ENCODE peak calls at places on chromosomes 12 and 14, in five cellular contexts. One of them, this sample, is unnamed.

GRCh38 chr12:99911076-99911475 is 73.7 kb downstream of the ANKS1B start:
- DNase-seq in Kasumi-1: no peak
- DNase-seq in WTC11: no peak
- DNase-seq in AG09309: peak
- DNase-seq in CD8-positive, alpha-beta memory T cell: no peak
- DNase-seq in this sample: no peak

GRCh38 chr14:94103554-94104165 is 6.9 kb upstream of the IFI27 start:
- DNase-seq in Kasumi-1: no peak
- DNase-seq in WTC11: no peak
- DNase-seq in AG09309: no peak
- DNase-seq in CD8-positive, alpha-beta memory T cell: no peak
- DNase-seq in this sample: no peak

GRCh38 chr12:62799126-62799736 is 135.7 kb downstream of the PPM1H start:
- DNase-seq in Kasumi-1: peak
- DNase-seq in WTC11: peak
- DNase-seq in AG09309: no peak
- DNase-seq in CD8-positive, alpha-beta memory T cell: peak
- DNase-seq in this sample: no peak

GRCh38 chr12:5230151-5230550 is 186.5 kb downstream of the KCNA5 start:
- DNase-seq in Kasumi-1: no peak
- DNase-seq in WTC11: no peak
- DNase-seq in AG09309: peak
- DNase-seq in CD8-positive, alpha-beta memory T cell: no peak
- DNase-seq in this sample: no peak

GRCh38 chr12:66529934-66530333 is 148.9 kb downstream of the GRIP1 start:
- DNase-seq in Kasumi-1: no peak
- DNase-seq in WTC11: no peak
- DNase-seq in AG09309: no peak
- DNase-seq in CD8-positive, alpha-beta memory T cell: no peak
- DNase-seq in this sample: no peak

GRCh38 chr12:60096727-60097126 is 500.9 kb downstream of the SLC16A7 start:
- DNase-seq in Kasumi-1: no peak
- DNase-seq in WTC11: no peak
- DNase-seq in AG09309: no peak
- DNase-seq in CD8-positive, alpha-beta memory T cell: no peak
- DNase-seq in this sample: no peak

GRCh38 chr12:991350-992278 is 591 bp downstream of the ERC1 start:
- DNase-seq in Kasumi-1: no peak
- DNase-seq in WTC11: peak
- DNase-seq in AG09309: no peak
- DNase-seq in CD8-positive, alpha-beta memory T cell: peak
- DNase-seq in this sample: no peak

GRCh38 chr12:93563807-93564538 is 8.5 kb upstream of the SOCS2 start:
- DNase-seq in Kasumi-1: peak
- DNase-seq in WTC11: no peak
- DNase-seq in AG09309: no peak
- DNase-seq in CD8-positive, alpha-beta memory T cell: no peak
- DNase-seq in this sample: no peak

GRCh38 chr14:106657460-106657859 is 1131.1 kb downstream of the TMEM121 start:
- DNase-seq in Kasumi-1: no peak
- DNase-seq in WTC11: no peak
- DNase-seq in AG09309: no peak
- DNase-seq in CD8-positive, alpha-beta memory T cell: peak
- DNase-seq in this sample: no peak

GRCh38 chr14:101873401-101873800 is 91.0 kb upstream of the DYNC1H1 start:
- DNase-seq in Kasumi-1: no peak
- DNase-seq in WTC11: no peak
- DNase-seq in AG09309: no peak
- DNase-seq in CD8-positive, alpha-beta memory T cell: no peak
- DNase-seq in this sample: no peak

GRCh38 chr12:7833831-7834230 is 38.9 kb downstream of the SLC2A14 start:
- DNase-seq in Kasumi-1: no peak
- DNase-seq in WTC11: no peak
- DNase-seq in AG09309: no peak
- DNase-seq in CD8-positive, alpha-beta memory T cell: no peak
- DNase-seq in this sample: no peak

GRCh38 chr14:35814371-35815005 is 5.4 kb upstream of the RALGAPA1 start:
- DNase-seq in Kasumi-1: peak
- DNase-seq in WTC11: peak
- DNase-seq in AG09309: no peak
- DNase-seq in CD8-positive, alpha-beta memory T cell: peak
- DNase-seq in this sample: peak

GRCh38 chr12:66885115-66885875 is 206.4 kb upstream of the GRIP1 start:
- DNase-seq in Kasumi-1: no peak
- DNase-seq in WTC11: peak
- DNase-seq in AG09309: no peak
- DNase-seq in CD8-positive, alpha-beta memory T cell: no peak
- DNase-seq in this sample: no peak

GRCh38 chr12:115840159-115840558 is 437.3 kb downstream of the MED13L start:
- DNase-seq in Kasumi-1: no peak
- DNase-seq in WTC11: no peak
- DNase-seq in AG09309: no peak
- DNase-seq in CD8-positive, alpha-beta memory T cell: no peak
- DNase-seq in this sample: no peak

GRCh38 chr12:40137252-40137651 is 31.4 kb upstream of the SLC2A13 start:
- DNase-seq in Kasumi-1: peak
- DNase-seq in WTC11: no peak
- DNase-seq in AG09309: no peak
- DNase-seq in CD8-positive, alpha-beta memory T cell: no peak
- DNase-seq in this sample: no peak

GRCh38 chr12:70826156-70826555 is 94.4 kb downstream of the PTPRR start:
- DNase-seq in Kasumi-1: no peak
- DNase-seq in WTC11: no peak
- DNase-seq in AG09309: no peak
- DNase-seq in CD8-positive, alpha-beta memory T cell: no peak
- DNase-seq in this sample: no peak

GRCh38 chr12:93273834-93274705 is 103.7 kb upstream of the NUDT4 start:
- DNase-seq in Kasumi-1: no peak
- DNase-seq in WTC11: no peak
- DNase-seq in AG09309: no peak
- DNase-seq in CD8-positive, alpha-beta memory T cell: no peak
- DNase-seq in this sample: no peak

GRCh38 chr12:131458931-131459575 is 251.8 kb upstream of the SFSWAP start:
- DNase-seq in Kasumi-1: no peak
- DNase-seq in WTC11: no peak
- DNase-seq in AG09309: no peak
- DNase-seq in CD8-positive, alpha-beta memory T cell: no peak
- DNase-seq in this sample: no peak

GRCh38 chr14:103581206-103581605 is 18.4 kb downstream of the COA8 start:
- DNase-seq in Kasumi-1: no peak
- DNase-seq in WTC11: no peak
- DNase-seq in AG09309: no peak
- DNase-seq in CD8-positive, alpha-beta memory T cell: no peak
- DNase-seq in this sample: no peak

GRCh38 chr12:108772247-108772646 is 40.9 kb upstream of the CORO1C start:
- DNase-seq in Kasumi-1: no peak
- DNase-seq in WTC11: no peak
- DNase-seq in AG09309: no peak
- DNase-seq in CD8-positive, alpha-beta memory T cell: no peak
- DNase-seq in this sample: peak